ENCODE peak calls at places on chromosomes 5 and 9, in nine cellular contexts. One of them, this sample, is unnamed.

GRCh38 chr9:13915131-13915530 is 398.8 kb downstream of the NFIB start:
- DNase-seq in PC-3: no peak
- DNase-seq in AML-193: no peak
- DNase-seq in endothelial cell: no peak
- DNase-seq in CD8-positive, alpha-beta T cell: no peak
- DNase-seq in adrenal gland: no peak
- DNase-seq in lower lobe of right lung: no peak
- DNase-seq in AG08396: no peak
- DNase-seq in NCI-H2081: no peak
- DNase-seq in this sample: no peak

GRCh38 chr9:82117025-82117424 is 128.5 kb downstream of the SPATA31D1 start:
- DNase-seq in lower lobe of right lung: no peak
- DNase-seq in CD8-positive, alpha-beta T cell: no peak
- DNase-seq in adrenal gland: no peak
- DNase-seq in AG08396: no peak
- DNase-seq in PC-3: no peak
- DNase-seq in endothelial cell: no peak
- DNase-seq in AML-193: no peak
- DNase-seq in NCI-H2081: peak
- DNase-seq in this sample: no peak

GRCh38 chr5:55188656-55189380 is 15.8 kb upstream of the CDC20B start:
- DNase-seq in CD8-positive, alpha-beta T cell: no peak
- DNase-seq in lower lobe of right lung: no peak
- DNase-seq in NCI-H2081: peak
- DNase-seq in AG08396: no peak
- DNase-seq in endothelial cell: no peak
- DNase-seq in adrenal gland: no peak
- DNase-seq in AML-193: no peak
- DNase-seq in PC-3: peak
- DNase-seq in this sample: no peak

GRCh38 chr5:173155912-173156311 is 11.6 kb downstream of the BNIP1 start:
- DNase-seq in endothelial cell: no peak
- DNase-seq in adrenal gland: no peak
- DNase-seq in PC-3: no peak
- DNase-seq in AG08396: no peak
- DNase-seq in AML-193: no peak
- DNase-seq in NCI-H2081: no peak
- DNase-seq in lower lobe of right lung: no peak
- DNase-seq in CD8-positive, alpha-beta T cell: no peak
- DNase-seq in this sample: no peak

GRCh38 chr5:179343902-179344300 is 1.4 kb downstream of the ADAMTS2 start:
- DNase-seq in PC-3: no peak
- DNase-seq in lower lobe of right lung: no peak
- DNase-seq in adrenal gland: no peak
- DNase-seq in AML-193: no peak
- DNase-seq in AG08396: peak
- DNase-seq in NCI-H2081: no peak
- DNase-seq in endothelial cell: peak
- DNase-seq in CD8-positive, alpha-beta T cell: no peak
- DNase-seq in this sample: peak

GRCh38 chr5:130666462-130666861 is 498.6 kb downstream of the HINT1 start:
- DNase-seq in adrenal gland: no peak
- DNase-seq in AG08396: no peak
- DNase-seq in NCI-H2081: no peak
- DNase-seq in AML-193: no peak
- DNase-seq in endothelial cell: no peak
- DNase-seq in lower lobe of right lung: no peak
- DNase-seq in PC-3: no peak
- DNase-seq in CD8-positive, alpha-beta T cell: no peak
- DNase-seq in this sample: no peak

GRCh38 chr5:36523450-36523849 is 83.0 kb upstream of the SLC1A3 start:
- DNase-seq in adrenal gland: no peak
- DNase-seq in AG08396: no peak
- DNase-seq in CD8-positive, alpha-beta T cell: no peak
- DNase-seq in lower lobe of right lung: no peak
- DNase-seq in PC-3: no peak
- DNase-seq in NCI-H2081: no peak
- DNase-seq in AML-193: no peak
- DNase-seq in endothelial cell: no peak
- DNase-seq in this sample: no peak

GRCh38 chr5:15601274-15601673 is 101.3 kb downstream of the FBXL7 start:
- DNase-seq in endothelial cell: no peak
- DNase-seq in adrenal gland: no peak
- DNase-seq in PC-3: no peak
- DNase-seq in AML-193: no peak
- DNase-seq in AG08396: no peak
- DNase-seq in NCI-H2081: peak
- DNase-seq in CD8-positive, alpha-beta T cell: no peak
- DNase-seq in lower lobe of right lung: no peak
- DNase-seq in this sample: no peak

GRCh38 chr9:109289186-109289585 is 31.7 kb downstream of the EPB41L4B start:
- DNase-seq in endothelial cell: no peak
- DNase-seq in AML-193: no peak
- DNase-seq in PC-3: no peak
- DNase-seq in adrenal gland: no peak
- DNase-seq in AG08396: no peak
- DNase-seq in lower lobe of right lung: no peak
- DNase-seq in CD8-positive, alpha-beta T cell: no peak
- DNase-seq in NCI-H2081: no peak
- DNase-seq in this sample: no peak

GRCh38 chr9:109453210-109453842 is 44.8 kb downstream of the PTPN3 start:
- DNase-seq in CD8-positive, alpha-beta T cell: no peak
- DNase-seq in NCI-H2081: no peak
- DNase-seq in PC-3: peak
- DNase-seq in AML-193: no peak
- DNase-seq in lower lobe of right lung: no peak
- DNase-seq in adrenal gland: peak
- DNase-seq in AG08396: no peak
- DNase-seq in endothelial cell: no peak
- DNase-seq in this sample: no peak

GRCh38 chr9:131668439-131669233 is 71.2 kb downstream of the RAPGEF1 start:
- DNase-seq in NCI-H2081: peak
- DNase-seq in AG08396: peak
- DNase-seq in AML-193: no peak
- DNase-seq in PC-3: peak
- DNase-seq in CD8-positive, alpha-beta T cell: peak
- DNase-seq in endothelial cell: no peak
- DNase-seq in adrenal gland: no peak
- DNase-seq in lower lobe of right lung: no peak
- DNase-seq in this sample: no peak

GRCh38 chr5:12016149-12016740 is 112.0 kb upstream of the CTNND2 start:
- DNase-seq in PC-3: peak
- DNase-seq in CD8-positive, alpha-beta T cell: no peak
- DNase-seq in lower lobe of right lung: no peak
- DNase-seq in adrenal gland: no peak
- DNase-seq in AML-193: no peak
- DNase-seq in AG08396: no peak
- DNase-seq in endothelial cell: no peak
- DNase-seq in NCI-H2081: peak
- DNase-seq in this sample: no peak

GRCh38 chr9:117691367-117691766 is 12.8 kb upstream of the TLR4 start:
- DNase-seq in adrenal gland: no peak
- DNase-seq in AG08396: no peak
- DNase-seq in AML-193: no peak
- DNase-seq in CD8-positive, alpha-beta T cell: no peak
- DNase-seq in lower lobe of right lung: no peak
- DNase-seq in PC-3: no peak
- DNase-seq in endothelial cell: no peak
- DNase-seq in NCI-H2081: no peak
- DNase-seq in this sample: no peak

GRCh38 chr5:13625616-13626198 is 318.8 kb downstream of the DNAH5 start:
- DNase-seq in endothelial cell: no peak
- DNase-seq in CD8-positive, alpha-beta T cell: no peak
- DNase-seq in adrenal gland: no peak
- DNase-seq in NCI-H2081: no peak
- DNase-seq in AML-193: no peak
- DNase-seq in AG08396: no peak
- DNase-seq in PC-3: peak
- DNase-seq in lower lobe of right lung: no peak
- DNase-seq in this sample: no peak

GRCh38 chr9:6007770-6008168 is 7.7 kb downstream of the RANBP6 start:
- DNase-seq in endothelial cell: peak
- DNase-seq in PC-3: peak
- DNase-seq in AML-193: peak
- DNase-seq in adrenal gland: peak
- DNase-seq in CD8-positive, alpha-beta T cell: peak
- DNase-seq in NCI-H2081: peak
- DNase-seq in AG08396: peak
- DNase-seq in lower lobe of right lung: peak
- DNase-seq in this sample: peak

GRCh38 chr5:88393082-88393481 is 124.4 kb upstream of the TMEM161B start:
- DNase-seq in AML-193: no peak
- DNase-seq in AG08396: no peak
- DNase-seq in NCI-H2081: no peak
- DNase-seq in adrenal gland: no peak
- DNase-seq in CD8-positive, alpha-beta T cell: no peak
- DNase-seq in PC-3: no peak
- DNase-seq in lower lobe of right lung: no peak
- DNase-seq in endothelial cell: no peak
- DNase-seq in this sample: no peak

GRCh38 chr5:143119881-143120341 is 283.6 kb downstream of the NR3C1 start:
- DNase-seq in endothelial cell: no peak
- DNase-seq in AML-193: no peak
- DNase-seq in AG08396: no peak
- DNase-seq in lower lobe of right lung: no peak
- DNase-seq in PC-3: no peak
- DNase-seq in NCI-H2081: peak
- DNase-seq in adrenal gland: no peak
- DNase-seq in CD8-positive, alpha-beta T cell: no peak
- DNase-seq in this sample: no peak

GRCh38 chr5:10702911-10703491 is 58.0 kb downstream of the DAP start:
- DNase-seq in NCI-H2081: no peak
- DNase-seq in AG08396: no peak
- DNase-seq in adrenal gland: peak
- DNase-seq in lower lobe of right lung: no peak
- DNase-seq in endothelial cell: no peak
- DNase-seq in AML-193: no peak
- DNase-seq in CD8-positive, alpha-beta T cell: no peak
- DNase-seq in PC-3: peak
- DNase-seq in this sample: no peak

GRCh38 chr5:1921711-1922110 is 39.0 kb upstream of the IRX4 start:
- DNase-seq in adrenal gland: no peak
- DNase-seq in AML-193: no peak
- DNase-seq in PC-3: no peak
- DNase-seq in CD8-positive, alpha-beta T cell: no peak
- DNase-seq in NCI-H2081: no peak
- DNase-seq in AG08396: no peak
- DNase-seq in endothelial cell: no peak
- DNase-seq in lower lobe of right lung: no peak
- DNase-seq in this sample: no peak

GRCh38 chr5:168747987-168748777 is 169.0 kb upstream of the PANK3 start:
- DNase-seq in NCI-H2081: peak
- DNase-seq in PC-3: peak
- DNase-seq in AG08396: no peak
- DNase-seq in AML-193: peak
- DNase-seq in CD8-positive, alpha-beta T cell: no peak
- DNase-seq in lower lobe of right lung: peak
- DNase-seq in adrenal gland: peak
- DNase-seq in endothelial cell: peak
- DNase-seq in this sample: peak

GRCh38 chr5:40879163-40879942 is 29.9 kb upstream of the C7 start:
- DNase-seq in NCI-H2081: peak
- DNase-seq in AG08396: peak
- DNase-seq in CD8-positive, alpha-beta T cell: no peak
- DNase-seq in AML-193: peak
- DNase-seq in lower lobe of right lung: no peak
- DNase-seq in adrenal gland: no peak
- DNase-seq in endothelial cell: no peak
- DNase-seq in PC-3: peak
- DNase-seq in this sample: no peak

GRCh38 chr5:146620663-146621051 is 104.7 kb upstream of the GPR151 start:
- DNase-seq in adrenal gland: no peak
- DNase-seq in PC-3: no peak
- DNase-seq in endothelial cell: no peak
- DNase-seq in NCI-H2081: peak
- DNase-seq in lower lobe of right lung: no peak
- DNase-seq in AG08396: no peak
- DNase-seq in CD8-positive, alpha-beta T cell: no peak
- DNase-seq in AML-193: no peak
- DNase-seq in this sample: peak

GRCh38 chr9:110922145-110922544 is 116.1 kb downstream of the LPAR1 start:
- DNase-seq in CD8-positive, alpha-beta T cell: no peak
- DNase-seq in lower lobe of right lung: no peak
- DNase-seq in PC-3: peak
- DNase-seq in endothelial cell: no peak
- DNase-seq in AG08396: no peak
- DNase-seq in NCI-H2081: no peak
- DNase-seq in adrenal gland: no peak
- DNase-seq in AML-193: no peak
- DNase-seq in this sample: no peak

GRCh38 chr9:13513710-13514444 is 234.4 kb upstream of the MPDZ start:
- DNase-seq in CD8-positive, alpha-beta T cell: no peak
- DNase-seq in PC-3: peak
- DNase-seq in NCI-H2081: peak
- DNase-seq in AG08396: no peak
- DNase-seq in lower lobe of right lung: no peak
- DNase-seq in adrenal gland: no peak
- DNase-seq in AML-193: no peak
- DNase-seq in endothelial cell: no peak
- DNase-seq in this sample: peak

GRCh38 chr9:108580021-108580439 is 275.8 kb downstream of the ACTL7B start:
- DNase-seq in CD8-positive, alpha-beta T cell: no peak
- DNase-seq in AG08396: no peak
- DNase-seq in adrenal gland: peak
- DNase-seq in NCI-H2081: peak
- DNase-seq in lower lobe of right lung: no peak
- DNase-seq in endothelial cell: no peak
- DNase-seq in AML-193: peak
- DNase-seq in PC-3: peak
- DNase-seq in this sample: no peak

GRCh38 chr5:90095292-90096060 is 314.1 kb downstream of the CETN3 start:
- DNase-seq in CD8-positive, alpha-beta T cell: no peak
- DNase-seq in lower lobe of right lung: no peak
- DNase-seq in adrenal gland: no peak
- DNase-seq in PC-3: no peak
- DNase-seq in NCI-H2081: no peak
- DNase-seq in AML-193: no peak
- DNase-seq in AG08396: no peak
- DNase-seq in endothelial cell: no peak
- DNase-seq in this sample: no peak

GRCh38 chr5:150230842-150231241 is 41.0 kb downstream of the SLC6A7 start:
- DNase-seq in CD8-positive, alpha-beta T cell: no peak
- DNase-seq in AG08396: no peak
- DNase-seq in lower lobe of right lung: no peak
- DNase-seq in AML-193: no peak
- DNase-seq in endothelial cell: no peak
- DNase-seq in adrenal gland: no peak
- DNase-seq in NCI-H2081: no peak
- DNase-seq in PC-3: no peak
- DNase-seq in this sample: no peak